ENCODE peak calls at places on chromosome 16, in five cellular contexts. One of them, this sample, is unnamed.

GRCh38 chr16:79628501-79628975 is 28.0 kb upstream of the MAF start:
- DNase-seq in NCI-H1105: no peak
- DNase-seq in adrenal gland: no peak
- DNase-seq in activated T-helper 2 cell treated with anti-CD3 and anti-CD28 coated beads, Interferon-gamma antibody, Interleukin-2, Interleukin-4, amounts not matched to agents 10 μg/mL and 5 μg/mL and 100 μg/mL, durations not matched to agents 14 hours and 24 hours and 36 hours: peak; percentile 74
- DNase-seq in nephron progenitor cell: no peak
- DNase-seq in this sample: no peak

GRCh38 chr16:67547423-67548264 is 14.7 kb upstream of the CTCF start:
- DNase-seq in NCI-H1105: no peak
- DNase-seq in adrenal gland: no peak
- DNase-seq in activated T-helper 2 cell treated with anti-CD3 and anti-CD28 coated beads, Interferon-gamma antibody, Interleukin-2, Interleukin-4, amounts not matched to agents 10 μg/mL and 5 μg/mL and 100 μg/mL, durations not matched to agents 14 hours and 24 hours and 36 hours: no peak
- DNase-seq in nephron progenitor cell: no peak
- DNase-seq in this sample: no peak

GRCh38 chr16:67651039-67651438 is 6.1 kb downstream of the CARMIL2 start:
- DNase-seq in NCI-H1105: no peak
- DNase-seq in adrenal gland: no peak
- DNase-seq in activated T-helper 2 cell treated with anti-CD3 and anti-CD28 coated beads, Interferon-gamma antibody, Interleukin-2, Interleukin-4, amounts not matched to agents 10 μg/mL and 5 μg/mL and 100 μg/mL, durations not matched to agents 14 hours and 24 hours and 36 hours: no peak
- DNase-seq in nephron progenitor cell: no peak
- DNase-seq in this sample: no peak

GRCh38 chr16:1537763-1538289 is 4.4 kb downstream of the TMEM204 start:
- DNase-seq in NCI-H1105: no peak
- DNase-seq in adrenal gland: no peak
- DNase-seq in activated T-helper 2 cell treated with anti-CD3 and anti-CD28 coated beads, Interferon-gamma antibody, Interleukin-2, Interleukin-4, amounts not matched to agents 10 μg/mL and 5 μg/mL and 100 μg/mL, durations not matched to agents 14 hours and 24 hours and 36 hours: no peak
- DNase-seq in nephron progenitor cell: no peak
- DNase-seq in this sample: no peak

GRCh38 chr16:86227801-86228200 is 282.5 kb upstream of the FOXF1 start:
- DNase-seq in NCI-H1105: no peak
- DNase-seq in adrenal gland: no peak
- DNase-seq in activated T-helper 2 cell treated with anti-CD3 and anti-CD28 coated beads, Interferon-gamma antibody, Interleukin-2, Interleukin-4, amounts not matched to agents 10 μg/mL and 5 μg/mL and 100 μg/mL, durations not matched to agents 14 hours and 24 hours and 36 hours: no peak
- DNase-seq in nephron progenitor cell: no peak
- DNase-seq in this sample: no peak

GRCh38 chr16:52912565-52913173 is 140.0 kb downstream of the CHD9NB start:
- DNase-seq in NCI-H1105: peak; percentile 70
- DNase-seq in adrenal gland: peak; percentile 67
- DNase-seq in activated T-helper 2 cell treated with anti-CD3 and anti-CD28 coated beads, Interferon-gamma antibody, Interleukin-2, Interleukin-4, amounts not matched to agents 10 μg/mL and 5 μg/mL and 100 μg/mL, durations not matched to agents 14 hours and 24 hours and 36 hours: no peak
- DNase-seq in nephron progenitor cell: peak; percentile 70
- DNase-seq in this sample: peak; percentile 50

GRCh38 chr16:89544113-89544512 is 16.4 kb upstream of the RPL13 start:
- DNase-seq in NCI-H1105: no peak
- DNase-seq in adrenal gland: no peak
- DNase-seq in activated T-helper 2 cell treated with anti-CD3 and anti-CD28 coated beads, Interferon-gamma antibody, Interleukin-2, Interleukin-4, amounts not matched to agents 10 μg/mL and 5 μg/mL and 100 μg/mL, durations not matched to agents 14 hours and 24 hours and 36 hours: no peak
- DNase-seq in nephron progenitor cell: no peak
- DNase-seq in this sample: no peak

GRCh38 chr16:67114793-67115192 is 5.1 kb downstream of the PHAF1 start:
- DNase-seq in NCI-H1105: no peak
- DNase-seq in adrenal gland: no peak
- DNase-seq in activated T-helper 2 cell treated with anti-CD3 and anti-CD28 coated beads, Interferon-gamma antibody, Interleukin-2, Interleukin-4, amounts not matched to agents 10 μg/mL and 5 μg/mL and 100 μg/mL, durations not matched to agents 14 hours and 24 hours and 36 hours: no peak
- DNase-seq in nephron progenitor cell: no peak
- DNase-seq in this sample: no peak

GRCh38 chr16:27190316-27190871 is 12.9 kb upstream of the KDM8 start:
- DNase-seq in NCI-H1105: no peak
- DNase-seq in adrenal gland: no peak
- DNase-seq in activated T-helper 2 cell treated with anti-CD3 and anti-CD28 coated beads, Interferon-gamma antibody, Interleukin-2, Interleukin-4, amounts not matched to agents 10 μg/mL and 5 μg/mL and 100 μg/mL, durations not matched to agents 14 hours and 24 hours and 36 hours: no peak
- DNase-seq in nephron progenitor cell: no peak
- DNase-seq in this sample: no peak

GRCh38 chr16:85206472-85207356 is 94.4 kb upstream of the CIBAR2 start:
- DNase-seq in NCI-H1105: peak; percentile 72
- DNase-seq in adrenal gland: peak; percentile 72
- DNase-seq in activated T-helper 2 cell treated with anti-CD3 and anti-CD28 coated beads, Interferon-gamma antibody, Interleukin-2, Interleukin-4, amounts not matched to agents 10 μg/mL and 5 μg/mL and 100 μg/mL, durations not matched to agents 14 hours and 24 hours and 36 hours: no peak
- DNase-seq in nephron progenitor cell: peak; percentile 69
- DNase-seq in this sample: no peak

GRCh38 chr16:85306071-85306792 is 194.0 kb upstream of the CIBAR2 start:
- DNase-seq in NCI-H1105: no peak
- DNase-seq in adrenal gland: peak; percentile 92
- DNase-seq in activated T-helper 2 cell treated with anti-CD3 and anti-CD28 coated beads, Interferon-gamma antibody, Interleukin-2, Interleukin-4, amounts not matched to agents 10 μg/mL and 5 μg/mL and 100 μg/mL, durations not matched to agents 14 hours and 24 hours and 36 hours: peak; percentile 85
- DNase-seq in nephron progenitor cell: peak; percentile 49
- DNase-seq in this sample: peak; percentile 88

GRCh38 chr16:1708083-1708767 is 2.2 kb downstream of the MAPK8IP3 start:
- DNase-seq in NCI-H1105: no peak
- DNase-seq in adrenal gland: peak; percentile 40
- DNase-seq in activated T-helper 2 cell treated with anti-CD3 and anti-CD28 coated beads, Interferon-gamma antibody, Interleukin-2, Interleukin-4, amounts not matched to agents 10 μg/mL and 5 μg/mL and 100 μg/mL, durations not matched to agents 14 hours and 24 hours and 36 hours: no peak
- DNase-seq in nephron progenitor cell: no peak
- DNase-seq in this sample: no peak

GRCh38 chr16:24988593-24989338 is 26.4 kb downstream of the ARHGAP17 start:
- DNase-seq in NCI-H1105: no peak
- DNase-seq in adrenal gland: peak; percentile 48
- DNase-seq in activated T-helper 2 cell treated with anti-CD3 and anti-CD28 coated beads, Interferon-gamma antibody, Interleukin-2, Interleukin-4, amounts not matched to agents 10 μg/mL and 5 μg/mL and 100 μg/mL, durations not matched to agents 14 hours and 24 hours and 36 hours: no peak
- DNase-seq in nephron progenitor cell: no peak
- DNase-seq in this sample: no peak

GRCh38 chr16:22318690-22319358 is 21.6 kb downstream of the POLR3E start:
- DNase-seq in NCI-H1105: no peak
- DNase-seq in adrenal gland: peak; percentile 53
- DNase-seq in activated T-helper 2 cell treated with anti-CD3 and anti-CD28 coated beads, Interferon-gamma antibody, Interleukin-2, Interleukin-4, amounts not matched to agents 10 μg/mL and 5 μg/mL and 100 μg/mL, durations not matched to agents 14 hours and 24 hours and 36 hours: peak; percentile 57
- DNase-seq in nephron progenitor cell: peak; percentile 30
- DNase-seq in this sample: peak; percentile 57